ENCODE peak calls at places on chromosomes 3 and 15, in six cellular contexts. G is right atrium auricular region, Y is activated T-cell treated with anti-CD3 and anti-CD28 coated beads for 1 hour, Q is endothelial cell of umbilical vein, J is Right ventricle myocardium superior, U is GM04504. R is an unnamed sample.

GRCh38 chr3:197490659-197491058 is 65.1 kb downstream of the BDH1 start:
- DNase-seq in J (no peak), Y (no peak), U (no peak), Q (no peak), G (no peak), R (no peak)

GRCh38 chr3:31106912-31107311 is 212.5 kb upstream of the GADL1 start:
- DNase-seq in U (no peak), Q (no peak), Y (no peak), G (no peak), J (no peak), R (no peak)

GRCh38 chr3:56613016-56613415 is 56.0 kb downstream of the CCDC66 start:
- DNase-seq in Q (no peak), U (no peak), Y (no peak), J (no peak), G (no peak), R (no peak)

GRCh38 chr15:94056314-94056713 is 175.0 kb upstream of the MCTP2 start:
- DNase-seq in U (peak), Q (no peak), Y (no peak), G (no peak), J (no peak), R (no peak)

GRCh38 chr3:175433026-175433668 is 574.0 kb downstream of the NAALADL2 start:
- DNase-seq in U (peak), J (no peak), G (no peak), Y (no peak), Q (peak), R (no peak)

GRCh38 chr15:24955549-24955929 is 752 bp downstream of the SNRPN start:
- DNase-seq in G (no peak), Q (no peak), Y (peak), U (no peak), J (peak), R (peak)

GRCh38 chr3:55203006-55203405 is 275.1 kb upstream of the LRTM1 start:
- DNase-seq in Y (no peak), G (no peak), Q (no peak), J (no peak), U (no peak), R (no peak)

GRCh38 chr3:97125902-97126499 is 311.6 kb downstream of the EPHA6 start:
- DNase-seq in Q (no peak), G (no peak), J (no peak), Y (no peak), U (no peak), R (no peak)

GRCh38 chr3:118818386-118818785 is 216.3 kb downstream of the IGSF11 start:
- DNase-seq in G (no peak), Q (no peak), U (peak), Y (no peak), J (no peak), R (no peak)

GRCh38 chr3:8709801-8710524 is 23.6 kb upstream of the CAV3 start:
- DNase-seq in Y (no peak), J (no peak), U (no peak), G (no peak), Q (no peak), R (no peak)

GRCh38 chr15:93047621-93048425 is 41.2 kb downstream of the RGMA start:
- DNase-seq in Q (no peak), U (no peak), Y (no peak), G (no peak), J (peak), R (peak)

GRCh38 chr3:59783468-59783988 is 733.7 kb upstream of the CFAP20DC start:
- DNase-seq in G (no peak), U (no peak), J (no peak), Q (no peak), Y (no peak), R (no peak)

GRCh38 chr15:99504823-99505551 is 60.8 kb upstream of the MEF2A start:
- DNase-seq in G (peak), Q (peak), U (no peak), J (no peak), Y (no peak), R (no peak)

GRCh38 chr3:194278186-194278845 is 72.8 kb downstream of the CPN2 start:
- DNase-seq in J (no peak), Q (no peak), U (no peak), G (peak), Y (no peak), R (no peak)

GRCh38 chr3:195247863-195248189 is 23.1 kb downstream of the XXYLT1 start:
- DNase-seq in J (no peak), Q (no peak), G (no peak), Y (no peak), U (no peak), R (no peak)

GRCh38 chr3:154540950-154541604 is 111.1 kb upstream of the GPR149 start:
- DNase-seq in Q (no peak), U (no peak), G (no peak), J (no peak), Y (no peak), R (no peak)

GRCh38 chr3:136567599-136568188 is 184.5 kb downstream of the STAG1 start:
- DNase-seq in Q (no peak), J (no peak), Y (no peak), U (no peak), G (no peak), R (no peak)

GRCh38 chr3:70927239-70927638 is 614.8 kb upstream of the MDFIC2 start:
- DNase-seq in U (no peak), Y (no peak), J (no peak), G (no peak), Q (no peak), R (no peak)

GRCh38 chr3:79405183-79405582 is 362.6 kb downstream of the ROBO1 start:
- DNase-seq in G (no peak), U (no peak), Y (no peak), Q (no peak), J (no peak), R (no peak)

GRCh38 chr3:126888186-126888760 is 94.6 kb upstream of the PLXNA1 start:
- DNase-seq in G (no peak), J (no peak), U (no peak), Q (no peak), Y (no peak), R (no peak)

GRCh38 chr3:171842864-171843511 is at the start of gene TMEM212:
- DNase-seq in J (no peak), G (no peak), U (no peak), Y (no peak), Q (peak), R (no peak)

GRCh38 chr3:70947584-70947983 is 635.1 kb upstream of the MDFIC2 start:
- DNase-seq in Q (no peak), G (no peak), Y (no peak), U (no peak), J (no peak), R (no peak)

GRCh38 chr3:196518999-196519737 is 4.0 kb upstream of the SMCO1 start:
- DNase-seq in G (peak), J (peak), Q (peak), U (peak), Y (peak), R (peak)

GRCh38 chr3:172595648-172596393 is 72.6 kb upstream of the TNFSF10 start:
- DNase-seq in U (peak), J (no peak), G (no peak), Y (no peak), Q (peak), R (no peak)